ENCODE peak calls at places on chromosomes 12 and 14, in five cellular contexts. G, L, J, Q and T are unnamed samples.

GRCh38 chr12:68303850-68304249 is 28.3 kb downstream of the MDM1 start:
- DNase-seq in G (no peak), L (no peak), J (no peak), Q (no peak), T (no peak)

GRCh38 chr12:70497508-70497907 is 131.4 kb downstream of the KCNMB4 start:
- DNase-seq in G (no peak), L (no peak), J (no peak), Q (no peak), T (no peak)

GRCh38 chr12:57096099-57096572 is 7.2 kb downstream of the NAB2 start:
- DNase-seq in G (no peak), L (no peak), J (no peak), Q (no peak), T (no peak)

GRCh38 chr12:72433298-72433697 is 161.1 kb downstream of the TRHDE start:
- DNase-seq in G (no peak), L (no peak), J (no peak), Q (no peak), T (no peak)

GRCh38 chr12:70314145-70314544 is 51.9 kb upstream of the KCNMB4 start:
- DNase-seq in G (no peak), L (no peak), J (no peak), Q (no peak), T (no peak)

GRCh38 chr14:101839236-101839635 is 77.7 kb downstream of the PPP2R5C start:
- DNase-seq in G (no peak), L (no peak), J (no peak), Q (no peak), T (no peak)

GRCh38 chr14:28751467-28752058 is 15.0 kb upstream of the FOXG1 start:
- DNase-seq in G (peak), L (no peak), J (no peak), Q (peak), T (peak)

GRCh38 chr14:84770030-84770429 is 759.9 kb upstream of the FLRT2 start:
- DNase-seq in G (no peak), L (no peak), J (no peak), Q (no peak), T (no peak)

GRCh38 chr12:7555752-7556151 is 52.2 kb upstream of the CD163 start:
- DNase-seq in G (no peak), L (no peak), J (no peak), Q (no peak), T (peak)

GRCh38 chr12:107402041-107403022 is 283.3 kb upstream of the PWP1 start:
- DNase-seq in G (peak), L (no peak), J (no peak), Q (peak), T (peak)
- TF ChIP-seq CTCF in G (peak), L (no peak), J (peak), Q (peak), T (peak)

GRCh38 chr12:109598428-109598854 is 24.8 kb downstream of the MVK start:
- DNase-seq in G (no peak), L (no peak), J (no peak), Q (no peak), T (no peak)

GRCh38 chr12:109600481-109600880 is 26.9 kb downstream of the MVK start:
- DNase-seq in G (peak), L (no peak), J (no peak), Q (no peak), T (no peak)

GRCh38 chr12:109597795-109598427 is 24.3 kb downstream of the MVK start:
- DNase-seq in G (peak), L (peak), J (peak), Q (peak), T (peak)

GRCh38 chr12:109597414-109597794 is 23.8 kb downstream of the MVK start:
- DNase-seq in G (no peak), L (no peak), J (no peak), Q (no peak), T (no peak)

DNA sequence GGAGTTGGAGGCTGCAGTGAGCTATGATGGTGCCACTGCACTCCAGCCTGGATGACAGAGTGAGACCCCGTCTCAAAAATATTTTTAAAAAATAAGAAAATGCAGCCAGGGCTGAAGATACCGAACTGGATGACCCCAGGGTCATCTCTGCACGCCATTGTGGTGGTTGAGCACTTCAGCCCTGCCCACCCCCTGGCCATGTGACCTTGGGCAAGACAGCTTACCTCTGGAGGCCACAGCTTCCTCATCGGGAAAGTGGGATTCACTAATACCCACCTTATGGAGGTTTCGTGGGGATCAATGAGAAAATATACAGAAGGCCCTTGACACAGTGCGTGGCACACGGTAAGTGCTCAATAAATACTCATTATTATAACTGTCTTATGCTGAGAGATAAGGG is 25.5 kb downstream of the MVK start:
- DNase-seq in G (no peak), L (no peak), J (no peak), Q (no peak), T (no peak)
- TF ChIP-seq CTCF in G (no peak), L (no peak), J (no peak), Q (no peak), T (no peak)

GRCh38 chr14:26282578-26282977 is 315.3 kb downstream of the NOVA1 start:
- DNase-seq in G (no peak), L (no peak), J (no peak), Q (no peak), T (no peak)

GRCh38 chr14:26281280-26281998 is 316.4 kb downstream of the NOVA1 start:
- DNase-seq in G (no peak), L (no peak), J (no peak), Q (no peak), T (no peak)

DNA sequence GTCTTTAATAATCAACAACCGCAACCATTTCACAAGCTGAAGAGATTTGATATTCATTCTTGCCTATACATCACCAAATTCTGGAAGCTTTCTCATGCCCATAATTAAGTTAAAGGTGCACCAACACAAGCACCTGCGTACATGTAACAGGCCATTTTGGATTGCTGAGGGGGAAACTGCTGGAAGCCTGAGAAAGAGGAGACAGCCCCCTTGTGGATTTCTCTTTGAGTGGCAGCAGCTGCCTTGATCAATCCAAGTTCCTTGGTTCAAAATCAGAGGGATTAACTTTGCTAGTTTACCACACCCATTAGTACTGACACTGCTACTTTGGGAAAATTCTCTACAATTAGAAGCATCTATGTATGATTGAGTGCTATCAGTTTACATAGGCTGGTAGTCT is 321.1 kb downstream of the NOVA1 start:
- DNase-seq in G (no peak), L (no peak), J (no peak), Q (peak), T (no peak)
- TF ChIP-seq CTCF in G (no peak), L (no peak), J (no peak), Q (peak), T (no peak)

GRCh38 chr12:112788205-112788604 is 3.3 kb upstream of the RPH3A start:
- DNase-seq in G (no peak), L (no peak), J (no peak), Q (peak), T (no peak)
- TF ChIP-seq CTCF in G (no peak), L (no peak), J (no peak), Q (peak), T (no peak)

GRCh38 chr12:53061404-53062010 is 11.6 kb downstream of the TNS2 start:
- DNase-seq in G (peak), L (no peak), J (peak), Q (peak), T (peak)
- TF ChIP-seq CTCF in G (peak), L (no peak), J (no peak), Q (peak), T (no peak)

GRCh38 chr14:24351517-24351916 is 11.7 kb upstream of the RIPK3 start:
- DNase-seq in G (no peak), L (no peak), J (no peak), Q (no peak), T (no peak)
- TF ChIP-seq CTCF in G (no peak), L (no peak), J (no peak), Q (no peak), T (no peak)